ENCODE peak calls at places on chromosomes 6 and 20, in ten cellular contexts. One of them, this sample, is unnamed.

GRCh38 chr6:160085713-160086505 is 35.7 kb upstream of the SLC22A1 start:
- DNase-seq in GM03348: no peak
- DNase-seq in naive B cell: no peak
- DNase-seq in PC-9: no peak
- DNase-seq in iris pigment epithelial cell: no peak
- DNase-seq in EH: no peak
- DNase-seq in hypothalamus: no peak
- DNase-seq in activated CD8-positive, alpha-beta memory T cell treated with anti-CD3 and anti-CD28 coated beads, Interleukin-2, amount 50 U/mL, for 4 hours: no peak
- DNase-seq in progenitor cell of endocrine pancreas: no peak
- DNase-seq in breast epithelium: no peak
- DNase-seq in this sample: no peak

GRCh38 chr6:42727084-42727601 is 4.7 kb upstream of the PRPH2 start:
- DNase-seq in naive B cell: peak; percentile 9
- DNase-seq in progenitor cell of endocrine pancreas: no peak
- DNase-seq in PC-9: no peak
- DNase-seq in GM03348: no peak
- DNase-seq in EH: peak; percentile 22
- DNase-seq in iris pigment epithelial cell: peak; percentile 24
- DNase-seq in activated CD8-positive, alpha-beta memory T cell treated with anti-CD3 and anti-CD28 coated beads, Interleukin-2, amount 50 U/mL, for 4 hours: peak; percentile 22
- DNase-seq in hypothalamus: peak; percentile 48
- DNase-seq in breast epithelium: peak; percentile 33
- DNase-seq in this sample: peak; percentile 57

GRCh38 chr6:3748208-3748701 is 3.3 kb downstream of the PXDC1 start:
- DNase-seq in progenitor cell of endocrine pancreas: peak; percentile 35
- DNase-seq in hypothalamus: peak; percentile 23
- DNase-seq in iris pigment epithelial cell: peak; percentile 79
- DNase-seq in EH: peak; percentile 89
- DNase-seq in PC-9: peak; percentile 45
- DNase-seq in naive B cell: no peak
- DNase-seq in activated CD8-positive, alpha-beta memory T cell treated with anti-CD3 and anti-CD28 coated beads, Interleukin-2, amount 50 U/mL, for 4 hours: no peak
- DNase-seq in GM03348: peak; percentile 91
- DNase-seq in breast epithelium: no peak
- DNase-seq in this sample: peak; percentile 75

GRCh38 chr20:44580581-44581268 is 1.7 kb upstream of the PKIG start:
- DNase-seq in PC-9: peak; percentile 90
- DNase-seq in activated CD8-positive, alpha-beta memory T cell treated with anti-CD3 and anti-CD28 coated beads, Interleukin-2, amount 50 U/mL, for 4 hours: no peak
- DNase-seq in hypothalamus: no peak
- DNase-seq in naive B cell: no peak
- DNase-seq in iris pigment epithelial cell: no peak
- DNase-seq in GM03348: no peak
- DNase-seq in EH: peak; percentile 42
- DNase-seq in breast epithelium: no peak
- DNase-seq in progenitor cell of endocrine pancreas: no peak
- DNase-seq in this sample: no peak

GRCh38 chr6:149864578-149865535 is 698 bp upstream of the LRP11 start:
- DNase-seq in EH: peak; percentile 78
- DNase-seq in PC-9: peak; percentile 58
- DNase-seq in activated CD8-positive, alpha-beta memory T cell treated with anti-CD3 and anti-CD28 coated beads, Interleukin-2, amount 50 U/mL, for 4 hours: no peak
- DNase-seq in breast epithelium: peak; percentile 39
- DNase-seq in iris pigment epithelial cell: peak; percentile 82
- DNase-seq in hypothalamus: peak; percentile 64
- DNase-seq in naive B cell: peak; percentile 44
- DNase-seq in GM03348: peak; percentile 74
- DNase-seq in progenitor cell of endocrine pancreas: no peak
- DNase-seq in this sample: peak; percentile 61

GRCh38 chr6:149016716-149017115 is 269.9 kb downstream of the UST start:
- DNase-seq in breast epithelium: no peak
- DNase-seq in activated CD8-positive, alpha-beta memory T cell treated with anti-CD3 and anti-CD28 coated beads, Interleukin-2, amount 50 U/mL, for 4 hours: no peak
- DNase-seq in hypothalamus: no peak
- DNase-seq in iris pigment epithelial cell: no peak
- DNase-seq in GM03348: no peak
- DNase-seq in PC-9: no peak
- DNase-seq in EH: no peak
- DNase-seq in naive B cell: no peak
- DNase-seq in progenitor cell of endocrine pancreas: no peak
- DNase-seq in this sample: no peak

GRCh38 chr6:151675746-151676459 is 131.6 kb upstream of the ESR1 start:
- DNase-seq in PC-9: peak; percentile 46
- DNase-seq in naive B cell: peak; percentile 28
- DNase-seq in EH: peak; percentile 35
- DNase-seq in iris pigment epithelial cell: peak; percentile 16
- DNase-seq in GM03348: peak; percentile 43
- DNase-seq in hypothalamus: no peak
- DNase-seq in progenitor cell of endocrine pancreas: peak; percentile 40
- DNase-seq in activated CD8-positive, alpha-beta memory T cell treated with anti-CD3 and anti-CD28 coated beads, Interleukin-2, amount 50 U/mL, for 4 hours: peak; percentile 20
- DNase-seq in breast epithelium: no peak
- DNase-seq in this sample: peak; percentile 47

GRCh38 chr20:31712564-31713311 is 9.9 kb downstream of the BCL2L1 start:
- DNase-seq in hypothalamus: peak; percentile 70
- DNase-seq in iris pigment epithelial cell: peak; percentile 74
- DNase-seq in EH: peak; percentile 89
- DNase-seq in activated CD8-positive, alpha-beta memory T cell treated with anti-CD3 and anti-CD28 coated beads, Interleukin-2, amount 50 U/mL, for 4 hours: no peak
- DNase-seq in PC-9: peak; percentile 95
- DNase-seq in GM03348: peak; percentile 81
- DNase-seq in naive B cell: no peak
- DNase-seq in breast epithelium: peak; percentile 98
- DNase-seq in progenitor cell of endocrine pancreas: peak; percentile 41
- DNase-seq in this sample: peak; percentile 93

GRCh38 chr6:87716928-87717655 is 15.1 kb upstream of the AKIRIN2 start:
- DNase-seq in naive B cell: no peak
- DNase-seq in progenitor cell of endocrine pancreas: no peak
- DNase-seq in hypothalamus: no peak
- DNase-seq in activated CD8-positive, alpha-beta memory T cell treated with anti-CD3 and anti-CD28 coated beads, Interleukin-2, amount 50 U/mL, for 4 hours: no peak
- DNase-seq in PC-9: no peak
- DNase-seq in breast epithelium: no peak
- DNase-seq in iris pigment epithelial cell: no peak
- DNase-seq in GM03348: no peak
- DNase-seq in EH: no peak
- DNase-seq in this sample: no peak

This sample was measured in cardiac muscle cell.